ENCODE peak calls at places on chromosomes 16 and 17, in four cellular contexts. G, V, F and X are unnamed samples.

GRCh38 chr16:83744521-83744981 is 63.2 kb upstream of the HSBP1 start:
- DNase-seq in V (peak), F (peak), G (no peak), X (peak)

GRCh38 chr16:87054154-87054553 is 263.0 kb downstream of the C16orf95 start:
- DNase-seq in G (no peak), F (no peak), V (no peak), X (no peak)

GRCh38 chr16:62665269-62665668 is 629.0 kb upstream of the CDH8 start:
- DNase-seq in F (no peak), G (peak), V (peak), X (no peak)

GRCh38 chr16:75065149-75065807 is 51.3 kb downstream of the LDHD start:
- DNase-seq in V (no peak), G (no peak), F (no peak), X (no peak)

GRCh38 chr16:17499223-17499902 is 28.6 kb upstream of the XYLT1 start:
- DNase-seq in F (no peak), G (no peak), V (no peak), X (no peak)

GRCh38 chr16:86287641-86288201 is 222.6 kb upstream of the FOXF1 start:
- DNase-seq in F (no peak), G (no peak), V (no peak), X (no peak)

GRCh38 chr17:9185688-9186289 is 164.5 kb downstream of the NTN1 start:
- DNase-seq in V (no peak), G (no peak), F (no peak), X (no peak)

GRCh38 chr16:28324235-28324886 is 32.0 kb downstream of the SBK1 start:
- DNase-seq in G (no peak), F (no peak), V (no peak), X (no peak)

GRCh38 chr17:19343671-19344151 is 18.8 kb downstream of the B9D1 start:
- DNase-seq in G (no peak), F (no peak), V (peak), X (no peak)

GRCh38 chr17:52678211-52678610 is 519.7 kb upstream of the CA10 start:
- DNase-seq in F (no peak), G (no peak), V (no peak), X (no peak)

GRCh38 chr16:53090591-53091507 is 36.1 kb downstream of the CHD9 start:
- DNase-seq in G (no peak), F (peak), V (no peak), X (peak)

GRCh38 chr16:23962001-23962400 is 126.2 kb downstream of the PRKCB start:
- DNase-seq in G (no peak), V (no peak), F (no peak), X (no peak)

GRCh38 chr16:86018487-86018886 is 119.5 kb downstream of the IRF8 start:
- DNase-seq in V (no peak), F (peak), G (no peak), X (peak)

GRCh38 chr17:3695129-3695722 is 729 bp downstream of the P2RX5 start:
- DNase-seq in F (no peak), V (no peak), G (no peak), X (no peak)

GRCh38 chr16:86836503-86837125 is 258.3 kb downstream of the FOXL1 start:
- DNase-seq in V (no peak), F (peak), G (no peak), X (peak)

GRCh38 chr17:81391964-81392908 is 3.0 kb upstream of the BAHCC1 start:
- DNase-seq in F (peak), G (no peak), V (no peak), X (peak)

GRCh38 chr16:66563574-66564334 is 2.5 kb upstream of the CMTM1 start:
- DNase-seq in G (no peak), V (no peak), F (no peak), X (no peak)

GRCh38 chr16:11411059-11411550 is 65.8 kb downstream of the RMI2 start:
- DNase-seq in G (no peak), F (no peak), V (no peak), X (no peak)

GRCh38 chr16:81616321-81617020 is 162.6 kb upstream of the PLCG2 start:
- DNase-seq in G (no peak), F (peak), V (peak), X (peak)

GRCh38 chr17:60514500-60514899 is 11.5 kb downstream of the APPBP2 start:
- DNase-seq in F (no peak), G (no peak), V (no peak), X (no peak)

GRCh38 chr17:75105269-75106080 is 4.3 kb upstream of the ARMC7 start:
- DNase-seq in G (no peak), V (peak), F (peak), X (peak)

GRCh38 chr16:14202697-14203096 is 131.6 kb downstream of the MRTFB start:
- DNase-seq in V (no peak), F (peak), G (no peak), X (no peak)

GRCh38 chr16:24102120-24102740 is 153.9 kb upstream of the CACNG3 start:
- DNase-seq in V (no peak), F (no peak), G (no peak), X (no peak)

GRCh38 chr17:70168044-70168978 is 1.0 kb upstream of the KCNJ2 start:
- DNase-seq in V (peak), F (peak), G (peak), X (peak)

GRCh38 chr16:15947983-15948509 is 1.4 kb upstream of the ABCC1 start:
- DNase-seq in F (no peak), G (no peak), V (no peak), X (no peak)

GRCh38 chr16:58025351-58026138 is at the start of gene MMP15:
- DNase-seq in G (peak), V (peak), F (peak), X (peak)

GRCh38 chr16:6341993-6342392 is 990.7 kb upstream of the RBFOX1 start:
- DNase-seq in G (no peak), F (no peak), V (peak), X (no peak)

GRCh38 chr17:48860034-48860433 is 29.2 kb downstream of the CALCOCO2 start:
- DNase-seq in F (no peak), G (no peak), V (no peak), X (no peak)

GRCh38 chr16:85615852-85616607 is 2.9 kb downstream of the GSE1 start:
- DNase-seq in F (peak), V (peak), G (no peak), X (peak)

GRCh38 chr17:17151541-17151940 is 54.6 kb downstream of the PLD6 start:
- DNase-seq in G (no peak), V (no peak), F (peak), X (peak)

GRCh38 chr16:29680180-29680598 is 1.2 kb downstream of the QPRT start:
- DNase-seq in F (no peak), V (no peak), G (no peak), X (no peak)

GRCh38 chr16:55370762-55371482 is 46.9 kb downstream of the IRX6 start:
- DNase-seq in F (no peak), V (peak), G (peak), X (peak)

GRCh38 chr17:41367426-41368075 is 2.1 kb downstream of the KRT33B start:
- DNase-seq in V (no peak), F (peak), G (no peak), X (peak)

GRCh38 chr17:75970011-75970523 is 8.9 kb downstream of the ACOX1 start:
- DNase-seq in V (no peak), G (no peak), F (no peak), X (peak)

GRCh38 chr16:17384473-17384872 is 86.3 kb downstream of the XYLT1 start:
- DNase-seq in V (no peak), G (no peak), F (no peak), X (no peak)

GRCh38 chr16:81586421-81586820 is 141.8 kb downstream of the CMIP start:
- DNase-seq in V (no peak), F (peak), G (no peak), X (peak)

GRCh38 chr16:85377388-85378144 is 235.6 kb upstream of the GSE1 start:
- DNase-seq in G (no peak), V (no peak), F (peak), X (no peak)

GRCh38 chr17:36979585-36979941 is 30.8 kb downstream of the AATF start:
- DNase-seq in V (no peak), F (peak), G (no peak), X (no peak)

GRCh38 chr17:15377200-15377599 is 35.8 kb upstream of the TEKT3 start:
- DNase-seq in V (no peak), F (no peak), G (no peak), X (peak)

GRCh38 chr17:64262422-64263260 is at the start of gene TEX2:
- DNase-seq in V (peak), F (peak), G (no peak), X (no peak)

GRCh38 chr17:64259436-64259835 is 3.6 kb downstream of the TEX2 start:
- DNase-seq in V (no peak), F (no peak), G (no peak), X (no peak)

GRCh38 chr17:64261422-64262124 is 1.5 kb downstream of the TEX2 start:
- DNase-seq in G (no peak), V (no peak), F (no peak), X (no peak)

GRCh38 chr17:64259922-64260321 is 3.1 kb downstream of the TEX2 start:
- DNase-seq in V (no peak), F (peak), G (no peak), X (peak)

DNA sequence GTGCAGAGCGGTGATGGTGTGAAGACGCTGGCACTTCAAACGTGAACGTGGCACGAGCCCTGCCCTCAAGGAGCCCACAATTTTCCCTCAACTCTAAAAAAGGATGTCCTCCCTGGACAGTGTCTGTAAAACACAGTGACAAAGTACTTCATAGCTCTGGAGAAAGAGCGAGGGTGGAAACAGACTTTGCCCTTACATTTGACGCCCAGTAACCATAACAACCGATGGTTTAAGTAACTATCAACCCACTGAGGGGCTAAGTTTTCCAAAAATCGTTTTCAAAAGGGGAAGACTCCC is 987 bp downstream of the TEX2 start:
- DNase-seq in G (no peak), F (no peak), V (no peak), X (no peak)
- H3K14ac ChIP-seq in G (no peak), F (no peak), V (no peak), X (peak)

GRCh38 chr17:4771519-4772234 is at the start of gene TM4SF5:
- DNase-seq in F (no peak), G (no peak), V (no peak), X (no peak)
- H3K18ac ChIP-seq in F (no peak), G (no peak), V (no peak), X (no peak)

GRCh38 chr16:65280988-65281530 is 159.2 kb upstream of the CDH11 start:
- DNase-seq in G (no peak), V (no peak), F (no peak), X (no peak)
- H3K14ac ChIP-seq in G (no peak), V (no peak), F (peak), X (no peak)

GRCh38 chr16:2597560-2597902 is 59.7 kb downstream of the PDPK1 start:
- DNase-seq in F (no peak), G (no peak), V (no peak), X (no peak)

GRCh38 chr16:2598133-2598641 is 60.4 kb downstream of the PDPK1 start:
- DNase-seq in F (no peak), G (no peak), V (peak), X (no peak)

GRCh38 chr16:2598723-2599122 is 60.9 kb downstream of the PDPK1 start:
- DNase-seq in G (no peak), F (no peak), V (no peak), X (no peak)

GRCh38 chr16:2603165-2604015 is 65.6 kb downstream of the PDPK1 start:
- DNase-seq in F (peak), G (peak), V (peak), X (peak)
- H3K18ac ChIP-seq in F (peak), G (peak), V (peak), X (peak)

GRCh38 chr17:35141681-35142466 is at the start of gene NLE1:
- DNase-seq in G (peak), F (peak), V (peak), X (peak)
- H3K14ac ChIP-seq in G (no peak), F (peak), V (peak), X (peak)

GRCh38 chr17:1108560-1108809 is 71.3 kb downstream of the ABR start:
- DNase-seq in G (no peak), F (peak), V (no peak), X (no peak)
- H3K18ac ChIP-seq in G (no peak), F (peak), V (no peak), X (no peak)

GRCh38 chr17:78141437-78142112 is 4.6 kb upstream of the C17orf99 start:
- DNase-seq in F (no peak), G (no peak), V (no peak), X (no peak)
- H3K14ac ChIP-seq in F (peak), G (no peak), V (no peak), X (no peak)

DNA sequence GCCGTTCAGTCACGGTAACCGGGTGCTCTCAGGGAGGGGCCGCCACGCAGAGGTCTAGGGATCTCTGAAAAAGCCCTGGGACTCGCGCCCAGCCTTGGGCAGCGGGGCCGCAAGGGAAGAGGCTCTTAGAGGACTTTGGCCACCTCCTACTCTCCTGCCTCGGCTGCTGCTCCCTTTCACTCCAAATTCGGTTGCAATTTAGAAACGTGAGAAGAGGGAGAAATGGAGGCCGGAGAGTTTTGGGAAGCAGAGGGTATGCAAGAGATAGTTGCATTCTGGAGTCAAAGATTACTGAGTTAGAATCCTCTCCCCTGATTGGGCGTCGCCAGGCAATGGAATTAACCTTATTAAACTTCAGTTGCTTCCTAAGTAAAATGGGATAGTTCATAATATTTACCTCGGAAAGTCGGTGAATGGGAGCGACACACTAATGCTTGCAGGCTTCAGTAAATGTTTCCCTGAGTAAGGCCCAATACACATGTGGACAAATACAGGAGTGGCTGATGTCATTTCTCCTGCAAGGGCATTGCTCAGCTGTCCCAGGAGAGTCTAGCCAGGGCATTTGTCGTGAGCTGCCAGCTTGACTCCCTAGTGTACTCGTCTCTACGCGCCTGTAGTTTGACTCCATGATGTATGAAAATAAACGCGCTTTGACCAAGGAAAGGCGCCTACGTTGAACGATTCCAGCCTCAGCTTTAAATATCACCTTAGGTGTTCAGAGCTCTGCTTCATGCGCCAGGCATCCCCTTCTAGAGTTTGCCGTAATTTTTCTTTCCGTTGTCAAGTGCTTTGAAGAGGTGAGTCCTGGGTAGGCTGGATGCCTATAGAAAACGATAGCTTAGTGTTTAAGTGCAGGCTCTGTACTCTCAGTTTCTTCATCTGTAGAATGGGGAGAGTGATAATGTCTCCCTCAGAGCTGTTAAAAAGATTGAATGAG is 667 bp downstream of the OGFOD1 start:
- DNase-seq in F (peak), V (peak), G (no peak), X (peak)
- H3K18ac ChIP-seq in F (no peak), V (no peak), G (no peak), X (no peak)